ENCODE peak calls at places on chromosomes 4 and X, in seven cellular contexts. P is NCI-H446 treated with DMSO at 0.1 percent for 48 hours, U is endothelial cell, Y is MM.1S, Z is dorsolateral prefrontal cortex, O is psoas muscle, E is T-helper 2 cell. A is an unnamed sample.

GRCh38 chr4:156962069-156962377 is 9.6 kb downstream of the PDGFC start:
- DNase-seq in P (no peak), U (no peak), Y (no peak), Z (no peak), O (no peak), E (no peak), A (no peak)

GRCh38 chrX:154718607-154719006 is 32.3 kb downstream of the GAB3 start:
- DNase-seq in P (no peak), U (no peak), Y (no peak), Z (no peak), O (no peak), E (no peak), A (no peak)

GRCh38 chr4:170827562-170828260 is 738.0 kb upstream of the AADAT start:
- DNase-seq in P (no peak), U (no peak), Y (no peak), Z (no peak), O (no peak), E (no peak), A (no peak)

GRCh38 chr4:174629265-174629664 is 107.0 kb upstream of the HPGD start:
- DNase-seq in P (no peak), U (no peak), Y (no peak), Z (no peak), O (no peak), E (no peak), A (no peak)

GRCh38 chr4:99352602-99353580 is at the start of gene ADH1C:
- DNase-seq in P (no peak), U (no peak), Y (no peak), Z (no peak), O (no peak), E (no peak), A (no peak)

GRCh38 chrX:103440621-103441020 is 64.3 kb downstream of the BEX3 start:
- DNase-seq in P (no peak), U (no peak), Y (no peak), Z (no peak), O (no peak), E (no peak), A (no peak)

GRCh38 chr4:81807927-81808672 is 336.4 kb upstream of the RASGEF1B start:
- DNase-seq in P (no peak), U (no peak), Y (no peak), Z (no peak), O (no peak), E (no peak), A (no peak)

GRCh38 chr4:183284229-183284628 is 35.8 kb downstream of the CLDN22 start:
- DNase-seq in P (no peak), U (no peak), Y (no peak), Z (no peak), O (no peak), E (no peak), A (no peak)

GRCh38 chr4:118396881-118397666 is 44.3 kb upstream of the PRSS12 start:
- DNase-seq in P (no peak), U (no peak), Y (no peak), Z (no peak), O (no peak), E (no peak), A (no peak)

GRCh38 chr4:156137971-156138581 is 184.4 kb upstream of the CTSO start:
- DNase-seq in P (no peak), U (no peak), Y (no peak), Z (no peak), O (no peak), E (no peak), A (no peak)

GRCh38 chr4:183987987-183988392 is 82.9 kb downstream of the STOX2 start:
- DNase-seq in P (no peak), U (peak), Y (no peak), Z (peak), O (peak), E (no peak), A (peak)

GRCh38 chr4:177441061-177441802 is 1.0 kb downstream of the AGA start:
- DNase-seq in P (no peak), U (no peak), Y (peak), Z (no peak), O (no peak), E (peak), A (no peak)

GRCh38 chrX:11406109-11406755 is 113.0 kb downstream of the AMELX start:
- DNase-seq in P (no peak), U (no peak), Y (no peak), Z (no peak), O (no peak), E (no peak), A (no peak)

GRCh38 chrX:46791927-46792825 is 33.3 kb upstream of the SLC9A7 start:
- DNase-seq in P (no peak), U (no peak), Y (no peak), Z (no peak), O (no peak), E (peak), A (peak)

GRCh38 chr4:16667464-16667863 is 231.0 kb downstream of the LDB2 start:
- DNase-seq in P (no peak), U (no peak), Y (no peak), Z (no peak), O (no peak), E (no peak), A (no peak)

GRCh38 chr4:110195561-110196205 is 2.7 kb downstream of the ELOVL6 start:
- DNase-seq in P (no peak), U (no peak), Y (no peak), Z (no peak), O (no peak), E (peak), A (no peak)

GRCh38 chr4:142314686-142315085 is 531.4 kb downstream of the INPP4B start:
- DNase-seq in P (no peak), U (no peak), Y (peak), Z (no peak), O (no peak), E (no peak), A (no peak)

GRCh38 chr4:150119492-150119891 is 41.2 kb downstream of the DCLK2 start:
- DNase-seq in P (no peak), U (no peak), Y (no peak), Z (no peak), O (no peak), E (no peak), A (no peak)

GRCh38 chr4:57424231-57424897 is 314.2 kb upstream of the IGFBP7 start:
- DNase-seq in P (peak), U (no peak), Y (no peak), Z (no peak), O (no peak), E (no peak), A (no peak)

GRCh38 chr4:112633477-112634235 is 3.1 kb downstream of the ZGRF1 start:
- DNase-seq in P (peak), U (no peak), Y (peak), Z (no peak), O (no peak), E (peak), A (no peak)

GRCh38 chr4:79241846-79242245 is 84.0 kb downstream of the NAA11 start:
- DNase-seq in P (peak), U (no peak), Y (no peak), Z (no peak), O (no peak), E (no peak), A (no peak)

GRCh38 chrX:16970977-16971376 is 24.5 kb downstream of the REPS2 start:
- DNase-seq in P (no peak), U (no peak), Y (no peak), Z (no peak), O (no peak), E (peak), A (no peak)

GRCh38 chr4:3868146-3868840 is 102.1 kb downstream of the ADRA2C start:
- DNase-seq in P (no peak), U (peak), Y (peak), Z (peak), O (no peak), E (peak), A (no peak)

GRCh38 chrX:134797390-134797700 is 139.1 kb upstream of the PLAC1 start:
- DNase-seq in P (no peak), U (no peak), Y (no peak), Z (no peak), O (no peak), E (no peak), A (no peak)

GRCh38 chrX:48071064-48071985 is at the start of gene ZNF630:
- DNase-seq in P (no peak), U (peak), Y (peak), Z (peak), O (peak), E (peak), A (peak)

A was measured in NT2/D1.